ENCODE peak calls at places on chromosomes 7 and 10, in ten cellular contexts. M is astrocyte; W is GM12865; T is breast epithelium; Z is AG04450; E is WERI-Rb-1; U is CD4-positive, alpha-beta T cell; Y is BE2C; N is A549; S is WTC11. D is an unnamed sample.

GRCh38 chr10:124523301-124523871 is 61.8 kb downstream of the LHPP start:
- DNase-seq in Z (no peak), W (no peak), E (no peak), Y (no peak), S (no peak), M (no peak), U (no peak), T (no peak), N (no peak), D (no peak)

GRCh38 chr7:120806669-120807068 is 51.3 kb downstream of the TSPAN12 start:
- DNase-seq in Z (no peak), U (no peak), T (no peak), E (no peak), M (no peak), S (no peak), Y (no peak), N (no peak), W (peak; percentile 33), D (no peak)

GRCh38 chr10:122176232-122176865 is 94.7 kb upstream of the BTBD16 start:
- DNase-seq in Z (no peak), T (no peak), E (no peak), M (no peak), Y (no peak), N (no peak), U (no peak), W (no peak), S (no peak), D (no peak)

GRCh38 chr7:55539380-55539779 is 32.9 kb downstream of the VOPP1 start:
- DNase-seq in T (no peak), W (peak; percentile 45), S (no peak), Z (no peak), E (no peak), U (no peak), M (peak; percentile 27), Y (no peak), N (no peak), D (no peak)

GRCh38 chr10:3852147-3852904 is 67.3 kb upstream of the KLF6 start:
- DNase-seq in E (no peak), N (peak; percentile 94), Z (peak; percentile 95), T (peak; percentile 88), U (peak; percentile 59), Y (peak; percentile 35), S (no peak), W (peak; percentile 91), M (peak; percentile 100), D (no peak)

GRCh38 chr10:15726042-15726441 is 6.3 kb upstream of the ITGA8 start:
- DNase-seq in E (no peak), W (no peak), U (no peak), N (no peak), Y (no peak), S (no peak), M (no peak), Z (no peak), T (no peak), D (no peak)

GRCh38 chr10:88399240-88399639 is 183.9 kb downstream of the RNLS start:
- DNase-seq in Y (no peak), W (no peak), Z (no peak), S (no peak), N (no peak), U (no peak), T (no peak), M (no peak), E (no peak), D (no peak)

GRCh38 chr10:58796242-58796641 is 283.6 kb downstream of the BICC1 start:
- DNase-seq in E (no peak), M (peak; percentile 18), T (no peak), N (no peak), Z (no peak), U (no peak), W (no peak), Y (peak; percentile 29), S (no peak), D (no peak)

GRCh38 chr10:28668363-28669226 is 8.7 kb upstream of the BAMBI start:
- DNase-seq in U (no peak), N (peak; percentile 44), T (peak; percentile 33), W (peak; percentile 21), S (peak; percentile 84), Z (no peak), E (peak; percentile 42), M (peak; percentile 41), Y (peak; percentile 70), D (peak; percentile 87)

GRCh38 chr10:9228770-9229169 is 1174.3 kb downstream of the GATA3 start:
- DNase-seq in M (peak; percentile 46), N (no peak), Y (no peak), E (no peak), U (no peak), W (no peak), Z (no peak), S (no peak), T (no peak), D (no peak)

GRCh38 chr10:124093076-124093773 is at the start of gene CHST15:
- DNase-seq in N (peak; percentile 79), W (no peak), M (peak; percentile 69), T (peak; percentile 53), E (no peak), Z (no peak), S (peak; percentile 71), Y (peak; percentile 47), U (no peak), D (no peak)

GRCh38 chr10:110398419-110399162 is 93.9 kb upstream of the SMNDC1 start:
- DNase-seq in M (peak; percentile 87), N (peak; percentile 98), E (peak; percentile 68), S (no peak), U (no peak), Y (peak; percentile 44), Z (peak; percentile 86), W (no peak), T (peak; percentile 71), D (peak; percentile 89)

GRCh38 chr7:44411306-44411705 is 79.2 kb downstream of the NUDCD3 start:
- DNase-seq in T (no peak), N (no peak), E (no peak), Z (no peak), U (no peak), Y (no peak), W (no peak), S (no peak), M (no peak), D (no peak)

GRCh38 chr7:7136423-7136822 is 45.9 kb upstream of the C1GALT1 start:
- DNase-seq in U (no peak), W (peak; percentile 45), S (no peak), Z (no peak), Y (no peak), M (peak; percentile 65), N (no peak), T (no peak), E (no peak), D (no peak)

GRCh38 chr7:102318482-102318971 is 31.9 kb downstream of the SH2B2 start:
- DNase-seq in T (no peak), Y (peak; percentile 60), S (no peak), M (peak; percentile 31), U (no peak), E (no peak), W (no peak), N (peak; percentile 55), Z (no peak), D (no peak)

GRCh38 chr7:102313997-102314780 is 27.5 kb downstream of the SH2B2 start:
- DNase-seq in W (no peak), U (no peak), S (no peak), E (no peak), Y (no peak), T (no peak), N (no peak), Z (no peak), M (no peak), D (no peak)

GRCh38 chr7:102320181-102320580 is 33.5 kb downstream of the SH2B2 start:
- DNase-seq in Y (no peak), S (no peak), T (no peak), N (no peak), E (no peak), W (no peak), U (no peak), M (no peak), Z (no peak), D (no peak)

GRCh38 chr7:102319671-102320070 is 33.0 kb downstream of the SH2B2 start:
- DNase-seq in U (no peak), N (no peak), M (no peak), W (no peak), T (no peak), E (no peak), Z (no peak), S (no peak), Y (no peak), D (no peak)

DNA sequence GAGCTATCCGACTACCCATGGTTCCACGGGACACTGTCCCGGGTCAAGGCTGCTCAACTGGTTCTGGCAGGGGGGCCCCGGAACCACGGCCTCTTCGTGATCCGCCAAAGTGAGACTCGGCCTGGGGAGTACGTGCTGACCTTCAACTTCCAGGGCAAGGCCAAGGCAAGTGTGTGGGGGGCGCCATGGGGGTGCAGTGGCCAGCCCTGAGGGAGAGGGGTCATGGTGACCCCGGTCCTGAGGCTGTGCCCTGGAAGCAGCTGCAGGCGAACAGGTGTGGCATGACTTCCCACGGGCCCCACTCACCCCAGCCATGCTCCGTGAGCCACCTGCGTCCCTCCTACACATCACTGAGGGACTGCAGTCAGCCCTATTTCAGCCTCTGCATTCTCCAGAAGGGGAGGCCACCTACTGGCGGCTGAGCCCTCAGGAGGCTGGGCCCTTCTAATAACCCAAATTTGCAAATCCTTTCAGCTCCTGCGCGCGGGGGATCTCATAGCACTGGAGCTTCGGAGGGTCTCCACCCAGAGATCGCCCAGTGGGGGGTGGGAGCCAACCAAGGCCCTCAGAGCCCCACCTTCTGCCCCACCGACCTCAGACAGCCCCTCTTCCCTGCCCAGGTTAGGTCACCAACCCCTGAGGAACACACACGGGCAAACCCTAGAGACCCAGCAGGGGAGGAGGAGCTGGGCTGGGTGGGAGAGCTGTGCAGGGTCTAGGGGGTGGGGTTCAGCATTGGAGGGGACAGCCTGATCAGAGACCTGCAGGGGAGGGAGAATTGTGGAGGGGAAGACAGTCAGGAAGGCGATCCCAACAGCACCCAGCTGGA is 30.8 kb downstream of the SH2B2 start:
- DNase-seq in Z (no peak), U (no peak), M (no peak), E (no peak), N (no peak), S (no peak), W (peak; percentile 39), T (no peak), Y (no peak), D (no peak)
- TF ChIP-seq CTCF in Z (no peak), U (no peak), M (no peak), E (peak; percentile 33), N (no peak), S (no peak), W (peak; percentile 3), T (no peak), Y (no peak), D (no peak)

GRCh38 chr10:102713814-102714620 is at the start of gene ARL3:
- DNase-seq in S (peak; percentile 98), Z (peak; percentile 96), N (peak; percentile 97), E (peak; percentile 99), Y (peak; percentile 98), T (peak; percentile 97), W (peak; percentile 99), M (peak; percentile 96), U (peak; percentile 92), D (peak; percentile 99)
- TF ChIP-seq CTCF in S (peak; percentile 25), Z (peak; percentile 54), N (no peak), E (no peak), Y (peak; percentile 44), T (peak; percentile 60), W (peak; percentile 63), M (peak; percentile 32), U (peak; percentile 46), D (peak; percentile 56)

GRCh38 chr7:23012797-23013714 is 874 bp downstream of the HYCC1 start:
- DNase-seq in Y (no peak), T (no peak), M (no peak), U (peak; percentile 10), S (peak; percentile 40), Z (no peak), N (peak; percentile 12), W (peak; percentile 57), E (peak; percentile 30), D (peak; percentile 88)
- TF ChIP-seq CTCF in Y (no peak), T (no peak), M (no peak), U (no peak), S (no peak), Z (no peak), N (no peak), W (no peak), E (no peak), D (peak; percentile 10)

GRCh38 chr7:130445008-130445407 is 4.2 kb upstream of the CEP41 start:
- DNase-seq in E (no peak), Z (no peak), N (no peak), S (no peak), M (no peak), W (no peak), U (no peak), Y (no peak), T (no peak), D (no peak)
- TF ChIP-seq CTCF in E (no peak), Z (no peak), N (no peak), S (no peak), M (no peak), W (no peak), U (no peak), Y (no peak), T (no peak), D (no peak)